ENCODE peak calls at places on chromosomes 6 and 20, in seven cellular contexts. One of them, this sample, is unnamed.
A peak's percentile ranks its signal among the peaks of the same experiment; 100 is the strongest.

GRCh38 chr20:25549866-25550477 is 35.4 kb downstream of the NINL start:
- DNase-seq in EH: peak; percentile 62
- DNase-seq in AG09319: no peak
- DNase-seq in ecto neural progenitor cell: no peak
- DNase-seq in GM23338: no peak
- DNase-seq in CD8-positive, alpha-beta T cell: no peak
- DNase-seq in NCI-H2081: no peak
- DNase-seq in this sample: no peak

GRCh38 chr6:119179062-119179461 is 100.6 kb upstream of the FAM184A start:
- DNase-seq in EH: no peak
- DNase-seq in AG09319: no peak
- DNase-seq in ecto neural progenitor cell: no peak
- DNase-seq in GM23338: no peak
- DNase-seq in CD8-positive, alpha-beta T cell: no peak
- DNase-seq in NCI-H2081: no peak
- DNase-seq in this sample: peak; percentile 35

GRCh38 chr6:89952696-89953095 is 58.4 kb downstream of the GJA10 start:
- DNase-seq in EH: peak; percentile 94
- DNase-seq in AG09319: no peak
- DNase-seq in ecto neural progenitor cell: no peak
- DNase-seq in GM23338: no peak
- DNase-seq in CD8-positive, alpha-beta T cell: peak; percentile 86
- DNase-seq in NCI-H2081: peak; percentile 65
- DNase-seq in this sample: no peak

GRCh38 chr6:52284131-52284459 is 447 bp downstream of the MCM3 start:
- DNase-seq in EH: no peak
- DNase-seq in AG09319: no peak
- DNase-seq in ecto neural progenitor cell: peak; percentile 85
- DNase-seq in GM23338: peak; percentile 93
- DNase-seq in CD8-positive, alpha-beta T cell: peak; percentile 25
- DNase-seq in NCI-H2081: peak; percentile 63
- DNase-seq in this sample: peak; percentile 95

GRCh38 chr6:88997365-88997764 is 33.9 kb upstream of the RNGTT start:
- DNase-seq in EH: no peak
- DNase-seq in AG09319: no peak
- DNase-seq in ecto neural progenitor cell: no peak
- DNase-seq in GM23338: no peak
- DNase-seq in CD8-positive, alpha-beta T cell: no peak
- DNase-seq in NCI-H2081: no peak
- DNase-seq in this sample: no peak

GRCh38 chr20:23096073-23096472 is 9.9 kb upstream of the CD93 start:
- DNase-seq in EH: no peak
- DNase-seq in AG09319: no peak
- DNase-seq in ecto neural progenitor cell: no peak
- DNase-seq in GM23338: no peak
- DNase-seq in CD8-positive, alpha-beta T cell: no peak
- DNase-seq in NCI-H2081: no peak
- DNase-seq in this sample: no peak

GRCh38 chr20:31837896-31838397 is 7.5 kb downstream of the FOXS1 start:
- DNase-seq in EH: peak; percentile 79
- DNase-seq in AG09319: no peak
- DNase-seq in ecto neural progenitor cell: no peak
- DNase-seq in GM23338: no peak
- DNase-seq in CD8-positive, alpha-beta T cell: no peak
- DNase-seq in NCI-H2081: no peak
- DNase-seq in this sample: peak; percentile 53

GRCh38 chr6:126015869-126016268 is 29.5 kb downstream of the TRMT11 start:
- DNase-seq in EH: peak; percentile 75
- DNase-seq in AG09319: no peak
- DNase-seq in ecto neural progenitor cell: no peak
- DNase-seq in GM23338: no peak
- DNase-seq in CD8-positive, alpha-beta T cell: no peak
- DNase-seq in NCI-H2081: no peak
- DNase-seq in this sample: no peak

GRCh38 chr20:51767018-51767866 is 948 bp downstream of the ATP9A start:
- DNase-seq in EH: peak; percentile 46
- DNase-seq in AG09319: no peak
- DNase-seq in ecto neural progenitor cell: peak; percentile 80
- DNase-seq in GM23338: peak; percentile 90
- DNase-seq in CD8-positive, alpha-beta T cell: peak; percentile 36
- DNase-seq in NCI-H2081: peak; percentile 95
- DNase-seq in this sample: peak; percentile 86

GRCh38 chr20:2220298-2220697 is 75.5 kb upstream of the TGM3 start:
- DNase-seq in EH: no peak
- DNase-seq in AG09319: no peak
- DNase-seq in ecto neural progenitor cell: no peak
- DNase-seq in GM23338: no peak
- DNase-seq in CD8-positive, alpha-beta T cell: no peak
- DNase-seq in NCI-H2081: no peak
- DNase-seq in this sample: no peak

GRCh38 chr20:2236266-2236665 is 59.5 kb upstream of the TGM3 start:
- DNase-seq in EH: peak; percentile 57
- DNase-seq in AG09319: no peak
- DNase-seq in ecto neural progenitor cell: no peak
- DNase-seq in GM23338: no peak
- DNase-seq in CD8-positive, alpha-beta T cell: no peak
- DNase-seq in NCI-H2081: peak; percentile 5
- DNase-seq in this sample: no peak

GRCh38 chr20:33798444-33798843 is 12.7 kb upstream of the CHMP4B start:
- DNase-seq in EH: no peak
- DNase-seq in AG09319: no peak
- DNase-seq in ecto neural progenitor cell: no peak
- DNase-seq in GM23338: no peak
- DNase-seq in CD8-positive, alpha-beta T cell: no peak
- DNase-seq in NCI-H2081: no peak
- DNase-seq in this sample: no peak

GRCh38 chr6:32905078-32905477 is 35.8 kb downstream of the HLA-DMB start:
- DNase-seq in EH: no peak
- DNase-seq in AG09319: no peak
- DNase-seq in ecto neural progenitor cell: no peak
- DNase-seq in GM23338: no peak
- DNase-seq in CD8-positive, alpha-beta T cell: no peak
- DNase-seq in NCI-H2081: no peak
- DNase-seq in this sample: no peak

GRCh38 chr6:116431964-116432595 is 29.1 kb upstream of the CALHM6 start:
- DNase-seq in EH: no peak
- DNase-seq in AG09319: no peak
- DNase-seq in ecto neural progenitor cell: no peak
- DNase-seq in GM23338: peak; percentile 77
- DNase-seq in CD8-positive, alpha-beta T cell: no peak
- DNase-seq in NCI-H2081: no peak
- DNase-seq in this sample: no peak

GRCh38 chr6:145903356-145904102 is 60.6 kb downstream of the SHPRH start:
- DNase-seq in EH: peak; percentile 73
- DNase-seq in AG09319: no peak
- DNase-seq in ecto neural progenitor cell: no peak
- DNase-seq in GM23338: no peak
- DNase-seq in CD8-positive, alpha-beta T cell: no peak
- DNase-seq in NCI-H2081: no peak
- DNase-seq in this sample: no peak

GRCh38 chr6:87929843-87930288 is 117.8 kb upstream of the SPACA1 start:
- DNase-seq in EH: peak; percentile 83
- DNase-seq in AG09319: peak; percentile 63
- DNase-seq in ecto neural progenitor cell: peak; percentile 86
- DNase-seq in GM23338: peak; percentile 94
- DNase-seq in CD8-positive, alpha-beta T cell: peak; percentile 39
- DNase-seq in NCI-H2081: peak; percentile 85
- DNase-seq in this sample: peak; percentile 94

GRCh38 chr20:19816386-19816785 is 58.3 kb downstream of the RIN2 start:
- DNase-seq in EH: peak; percentile 38
- DNase-seq in AG09319: no peak
- DNase-seq in ecto neural progenitor cell: no peak
- DNase-seq in GM23338: no peak
- DNase-seq in CD8-positive, alpha-beta T cell: no peak
- DNase-seq in NCI-H2081: no peak
- DNase-seq in this sample: no peak

GRCh38 chr6:32153252-32153834 is 598 bp upstream of the PPT2 start:
- DNase-seq in EH: peak; percentile 57
- DNase-seq in AG09319: no peak
- DNase-seq in ecto neural progenitor cell: peak; percentile 70
- DNase-seq in GM23338: peak; percentile 75
- DNase-seq in CD8-positive, alpha-beta T cell: peak; percentile 37
- DNase-seq in NCI-H2081: no peak
- DNase-seq in this sample: peak; percentile 89

GRCh38 chr6:165109011-165109410 is 200.4 kb downstream of the C6orf118 start:
- DNase-seq in EH: no peak
- DNase-seq in AG09319: no peak
- DNase-seq in ecto neural progenitor cell: no peak
- DNase-seq in GM23338: no peak
- DNase-seq in CD8-positive, alpha-beta T cell: no peak
- DNase-seq in NCI-H2081: no peak
- DNase-seq in this sample: no peak

GRCh38 chr6:168301648-168302398 is 17.8 kb downstream of the DACT2 start:
- DNase-seq in EH: no peak
- DNase-seq in AG09319: no peak
- DNase-seq in ecto neural progenitor cell: peak; percentile 49
- DNase-seq in GM23338: peak; percentile 32
- DNase-seq in CD8-positive, alpha-beta T cell: no peak
- DNase-seq in NCI-H2081: peak; percentile 80
- DNase-seq in this sample: peak; percentile 64

GRCh38 chr6:17413313-17413750 is 19.9 kb downstream of the CAP2 start:
- DNase-seq in EH: peak; percentile 88
- DNase-seq in AG09319: no peak
- DNase-seq in ecto neural progenitor cell: no peak
- DNase-seq in GM23338: no peak
- DNase-seq in CD8-positive, alpha-beta T cell: no peak
- DNase-seq in NCI-H2081: peak; percentile 24
- DNase-seq in this sample: no peak

GRCh38 chr20:38153401-38153800 is 11.7 kb downstream of the TGM2 start:
- DNase-seq in EH: no peak
- DNase-seq in AG09319: no peak
- DNase-seq in ecto neural progenitor cell: no peak
- DNase-seq in GM23338: no peak
- DNase-seq in CD8-positive, alpha-beta T cell: no peak
- DNase-seq in NCI-H2081: no peak
- DNase-seq in this sample: no peak

GRCh38 chr6:45163952-45164766 is 164.0 kb upstream of the RUNX2 start:
- DNase-seq in EH: no peak
- DNase-seq in AG09319: no peak
- DNase-seq in ecto neural progenitor cell: no peak
- DNase-seq in GM23338: no peak
- DNase-seq in CD8-positive, alpha-beta T cell: peak; percentile 17
- DNase-seq in NCI-H2081: no peak
- DNase-seq in this sample: peak; percentile 53

GRCh38 chr6:56477241-56477640 is 165.4 kb downstream of the DST start:
- DNase-seq in EH: no peak
- DNase-seq in AG09319: no peak
- DNase-seq in ecto neural progenitor cell: no peak
- DNase-seq in GM23338: no peak
- DNase-seq in CD8-positive, alpha-beta T cell: no peak
- DNase-seq in NCI-H2081: no peak
- DNase-seq in this sample: no peak

GRCh38 chr6:48213076-48213788 is 102.2 kb upstream of the PTCHD4 start:
- DNase-seq in EH: no peak
- DNase-seq in AG09319: no peak
- DNase-seq in ecto neural progenitor cell: no peak
- DNase-seq in GM23338: no peak
- DNase-seq in CD8-positive, alpha-beta T cell: no peak
- DNase-seq in NCI-H2081: no peak
- DNase-seq in this sample: no peak

GRCh38 chr6:133827766-133828165 is 61.1 kb upstream of the TCF21 start:
- DNase-seq in EH: peak; percentile 23
- DNase-seq in AG09319: no peak
- DNase-seq in ecto neural progenitor cell: no peak
- DNase-seq in GM23338: no peak
- DNase-seq in CD8-positive, alpha-beta T cell: no peak
- DNase-seq in NCI-H2081: no peak
- DNase-seq in this sample: no peak

GRCh38 chr6:125729983-125730382 is 19.4 kb upstream of the HEY2 start:
- DNase-seq in EH: no peak
- DNase-seq in AG09319: no peak
- DNase-seq in ecto neural progenitor cell: no peak
- DNase-seq in GM23338: no peak
- DNase-seq in CD8-positive, alpha-beta T cell: no peak
- DNase-seq in NCI-H2081: no peak
- DNase-seq in this sample: no peak

GRCh38 chr20:49999329-49999728 is 16.5 kb downstream of the SNAI1 start:
- DNase-seq in EH: no peak
- DNase-seq in AG09319: no peak
- DNase-seq in ecto neural progenitor cell: no peak
- DNase-seq in GM23338: no peak
- DNase-seq in CD8-positive, alpha-beta T cell: no peak
- DNase-seq in NCI-H2081: no peak
- DNase-seq in this sample: no peak

GRCh38 chr6:44004625-44005506 is 122.4 kb downstream of the MRPL14 start:
- DNase-seq in EH: peak; percentile 56
- DNase-seq in AG09319: no peak
- DNase-seq in ecto neural progenitor cell: no peak
- DNase-seq in GM23338: no peak
- DNase-seq in CD8-positive, alpha-beta T cell: no peak
- DNase-seq in NCI-H2081: peak; percentile 13
- DNase-seq in this sample: no peak

GRCh38 chr6:42197574-42198362 is 3.0 kb upstream of the GUCA1B start:
- DNase-seq in EH: peak; percentile 92
- DNase-seq in AG09319: no peak
- DNase-seq in ecto neural progenitor cell: no peak
- DNase-seq in GM23338: no peak
- DNase-seq in CD8-positive, alpha-beta T cell: peak; percentile 23
- DNase-seq in NCI-H2081: no peak
- DNase-seq in this sample: no peak